ENCODE peak calls at places on chromosomes 2 and 18, in ten cellular contexts. E, X, C, U, H, L, J, B, T and Q are unnamed samples.

GRCh38 chr2:80149991-80150390 is 154.6 kb downstream of the LRRTM1 start:
- DNase-seq in E (no peak), X (no peak), C (no peak), U (no peak), H (no peak), L (no peak), J (no peak), B (no peak), T (no peak), Q (no peak)

GRCh38 chr2:159091981-159092380 is 123.5 kb downstream of the TANC1 start:
- DNase-seq in E (peak; percentile 54), X (no peak), C (no peak), U (no peak), H (no peak), L (no peak), J (no peak), B (no peak), T (no peak), Q (peak; percentile 59)

GRCh38 chr2:30778611-30779010 is 28.6 kb downstream of the CAPN13 start:
- DNase-seq in E (no peak), X (no peak), C (peak; percentile 34), U (no peak), H (no peak), L (no peak), J (no peak), B (no peak), T (no peak), Q (no peak)

GRCh38 chr2:216348909-216349308 is 23.4 kb downstream of the MARCHF4 start:
- DNase-seq in E (no peak), X (no peak), C (no peak), U (no peak), H (no peak), L (no peak), J (peak; percentile 89), B (peak; percentile 76), T (no peak), Q (no peak)

GRCh38 chr18:50286391-50287027 is 983 bp downstream of the CXXC1 start:
- DNase-seq in E (peak; percentile 72), X (peak; percentile 28), C (peak; percentile 36), U (peak; percentile 58), H (no peak), L (no peak), J (peak; percentile 77), B (peak; percentile 57), T (no peak), Q (no peak)

GRCh38 chr2:48356701-48357322 is 173.1 kb upstream of the STON1 start:
- DNase-seq in E (no peak), X (no peak), C (no peak), U (no peak), H (no peak), L (no peak), J (no peak), B (peak; percentile 72), T (no peak), Q (no peak)

GRCh38 chr2:129074526-129074925 is 755.9 kb upstream of the HS6ST1 start:
- DNase-seq in E (no peak), X (no peak), C (no peak), U (no peak), H (no peak), L (no peak), J (no peak), B (no peak), T (no peak), Q (no peak)

GRCh38 chr18:46068763-46069162 is 3.3 kb downstream of the PSTPIP2 start:
- DNase-seq in E (no peak), X (no peak), C (no peak), U (no peak), H (no peak), L (no peak), J (no peak), B (no peak), T (no peak), Q (peak; percentile 58)

GRCh38 chr2:82954868-82955267 is 1504.2 kb downstream of the SUCLG1 start:
- DNase-seq in E (no peak), X (no peak), C (no peak), U (no peak), H (no peak), L (no peak), J (no peak), B (no peak), T (no peak), Q (no peak)

GRCh38 chr18:79532690-79533058 is 136.9 kb downstream of the NFATC1 start:
- DNase-seq in E (peak; percentile 18), X (no peak), C (no peak), U (no peak), H (peak; percentile 34), L (no peak), J (no peak), B (no peak), T (no peak), Q (no peak)

GRCh38 chr2:172806426-172807008 is 70.9 kb downstream of the RAPGEF4 start:
- DNase-seq in E (no peak), X (peak; percentile 31), C (no peak), U (peak; percentile 54), H (peak; percentile 44), L (no peak), J (peak; percentile 69), B (peak; percentile 55), T (no peak), Q (peak; percentile 25)

GRCh38 chr2:9985531-9985930 is 34.0 kb downstream of the GRHL1 start:
- DNase-seq in E (no peak), X (no peak), C (no peak), U (no peak), H (no peak), L (no peak), J (peak; percentile 39), B (no peak), T (no peak), Q (no peak)

GRCh38 chr2:230908595-230909191 is 16.3 kb downstream of the GPR55 start:
- DNase-seq in E (peak; percentile 68), X (peak; percentile 93), C (no peak), U (no peak), H (peak; percentile 84), L (peak; percentile 45), J (peak; percentile 81), B (peak; percentile 90), T (no peak), Q (no peak)

GRCh38 chr2:69383178-69383812 is 3.7 kb downstream of the GFPT1 start:
- DNase-seq in E (no peak), X (no peak), C (no peak), U (no peak), H (no peak), L (no peak), J (no peak), B (no peak), T (no peak), Q (no peak)

GRCh38 chr2:42875880-42876279 is 83.5 kb upstream of the HAAO start:
- DNase-seq in E (no peak), X (no peak), C (peak; percentile 19), U (no peak), H (no peak), L (no peak), J (no peak), B (no peak), T (no peak), Q (no peak)

GRCh38 chr2:188850786-188851185 is 123.4 kb upstream of the COL3A1 start:
- DNase-seq in E (no peak), X (no peak), C (no peak), U (no peak), H (no peak), L (no peak), J (peak; percentile 22), B (no peak), T (no peak), Q (no peak)

GRCh38 chr2:239381709-239382134 is 19.1 kb downstream of the HDAC4 start:
- DNase-seq in E (peak; percentile 6), X (no peak), C (no peak), U (no peak), H (no peak), L (no peak), J (no peak), B (no peak), T (no peak), Q (no peak)

GRCh38 chr18:7899078-7899477 is 332.0 kb downstream of the PTPRM start:
- DNase-seq in E (no peak), X (no peak), C (no peak), U (no peak), H (no peak), L (no peak), J (no peak), B (no peak), T (no peak), Q (no peak)

GRCh38 chr2:8438476-8438875 is 243.4 kb upstream of the ID2 start:
- DNase-seq in E (no peak), X (no peak), C (no peak), U (no peak), H (no peak), L (no peak), J (no peak), B (no peak), T (no peak), Q (no peak)

GRCh38 chr2:117980783-117981676 is 32.8 kb downstream of the CCDC93 start:
- DNase-seq in E (no peak), X (no peak), C (no peak), U (no peak), H (peak; percentile 24), L (no peak), J (peak; percentile 86), B (peak; percentile 99), T (no peak), Q (no peak)

GRCh38 chr18:31042391-31043181 is at the start of gene DSC3:
- DNase-seq in E (no peak), X (no peak), C (peak; percentile 69), U (peak; percentile 73), H (no peak), L (no peak), J (peak; percentile 0), B (peak; percentile 85), T (no peak), Q (peak; percentile 76)

GRCh38 chr2:152861349-152861942 is 143.0 kb downstream of the ARL6IP6 start:
- DNase-seq in E (no peak), X (no peak), C (no peak), U (peak; percentile 53), H (peak; percentile 36), L (no peak), J (peak; percentile 1), B (no peak), T (no peak), Q (peak; percentile 21)

GRCh38 chr2:131659168-131659572 is 131.5 kb downstream of the CCDC74A start:
- DNase-seq in E (no peak), X (no peak), C (no peak), U (no peak), H (no peak), L (no peak), J (no peak), B (peak; percentile 76), T (no peak), Q (no peak)

GRCh38 chr18:29979884-29980283 is 1062.7 kb downstream of the DSC3 start:
- DNase-seq in E (no peak), X (no peak), C (no peak), U (peak; percentile 32), H (no peak), L (no peak), J (no peak), B (peak; percentile 7), T (no peak), Q (no peak)

GRCh38 chr2:86360781-86361180 is 23.4 kb upstream of the REEP1 start:
- DNase-seq in E (no peak), X (no peak), C (no peak), U (peak; percentile 77), H (no peak), L (no peak), J (no peak), B (no peak), T (no peak), Q (no peak)

GRCh38 chr18:28147674-28148171 is 29.2 kb downstream of the CDH2 start:
- DNase-seq in E (no peak), X (no peak), C (no peak), U (no peak), H (no peak), L (no peak), J (no peak), B (peak; percentile 98), T (no peak), Q (no peak)

GRCh38 chr2:235920216-235920615 is 248.0 kb downstream of the GBX2 start:
- DNase-seq in E (no peak), X (no peak), C (no peak), U (no peak), H (no peak), L (no peak), J (no peak), B (no peak), T (no peak), Q (no peak)

GRCh38 chr2:179483131-179483530 is 218.5 kb upstream of the SESTD1 start:
- DNase-seq in E (no peak), X (no peak), C (no peak), U (no peak), H (no peak), L (no peak), J (no peak), B (no peak), T (no peak), Q (no peak)